ENCODE peak calls at places on chromosomes 6 and 20, in seven cellular contexts. J, G, H, Z, F, Y and A are unnamed samples.
A peak's percentile ranks its signal among the peaks of the same experiment; 100 is the strongest.

GRCh38 chr6:124963416-124964083 is 1.3 kb downstream of the RNF217 start:
- DNase-seq in F (no peak), Z (no peak), Y (no peak), G (no peak), H (peak; percentile 64), J (peak; percentile 52), A (no peak)

GRCh38 chr20:47854687-47855212 is 69.5 kb upstream of the SULF2 start:
- DNase-seq in G (peak; percentile 32), Y (no peak), F (peak; percentile 67), Z (no peak), J (peak; percentile 82), H (peak; percentile 43), A (peak; percentile 41)

GRCh38 chr6:37584654-37585522 is 85.2 kb upstream of the CCDC167 start:
- DNase-seq in Z (no peak), Y (no peak), G (no peak), H (no peak), F (no peak), J (no peak), A (no peak)

GRCh38 chr6:44735631-44735963 is 348.1 kb downstream of the CDC5L start:
- DNase-seq in H (peak; percentile 72), J (no peak), G (no peak), Z (no peak), F (no peak), Y (no peak), A (no peak)

GRCh38 chr6:106163446-106163965 is 77.4 kb downstream of the PRDM1 start:
- DNase-seq in H (peak; percentile 76), F (peak; percentile 18), J (peak; percentile 50), Z (peak; percentile 84), G (peak; percentile 28), Y (no peak), A (no peak)

GRCh38 chr6:2020909-2021308 is 224.5 kb downstream of the GMDS start:
- DNase-seq in G (no peak), Y (no peak), Z (no peak), F (no peak), J (peak; percentile 51), H (peak; percentile 79), A (no peak)

GRCh38 chr20:35821807-35822242 is 50.0 kb downstream of the PHF20 start:
- DNase-seq in G (no peak), H (peak; percentile 82), J (no peak), Y (no peak), Z (no peak), F (no peak), A (no peak)

GRCh38 chr6:170445984-170446383 is 107.1 kb downstream of the PSMB1 start:
- DNase-seq in Z (peak; percentile 7), H (no peak), F (no peak), Y (no peak), J (no peak), G (no peak), A (no peak)

GRCh38 chr6:149363154-149363553 is 36.9 kb upstream of the SUMO4 start:
- DNase-seq in H (no peak), Z (no peak), G (no peak), Y (no peak), J (peak; percentile 51), F (no peak), A (no peak)

GRCh38 chr20:46084805-46085792 is 4.7 kb downstream of the NCOA5 start:
- DNase-seq in Y (no peak), F (no peak), Z (no peak), J (no peak), H (peak; percentile 43), G (no peak), A (no peak)

GRCh38 chr6:89667872-89668556 is 29.5 kb upstream of the LYRM2 start:
- DNase-seq in Y (no peak), G (no peak), F (no peak), Z (no peak), H (peak; percentile 45), J (peak; percentile 82), A (no peak)

GRCh38 chr20:64082821-64083379 is 1.3 kb downstream of the LKAAEAR1 start:
- DNase-seq in Z (no peak), J (no peak), H (no peak), F (no peak), G (no peak), Y (no peak), A (no peak)

GRCh38 chr6:31308845-31309175 is 36.9 kb upstream of the HLA-C start:
- DNase-seq in Z (no peak), F (peak; percentile 25), H (no peak), Y (no peak), G (no peak), J (no peak), A (no peak)

GRCh38 chr20:48637461-48637860 is 190.3 kb downstream of the PREX1 start:
- DNase-seq in F (no peak), H (no peak), J (no peak), Y (no peak), G (no peak), Z (no peak), A (no peak)

GRCh38 chr20:5513975-5514516 is 197.3 kb upstream of the PROKR2 start:
- DNase-seq in G (peak; percentile 32), H (peak; percentile 16), J (no peak), F (no peak), Y (no peak), Z (no peak), A (no peak)

GRCh38 chr6:37691904-37692806 is 5.5 kb downstream of the MDGA1 start:
- DNase-seq in J (peak; percentile 85), Z (peak; percentile 94), G (peak; percentile 78), F (peak; percentile 85), H (peak; percentile 55), Y (no peak), A (peak; percentile 90)

GRCh38 chr6:137518584-137518983 is 24.4 kb upstream of the OLIG3 start:
- DNase-seq in F (no peak), Y (no peak), J (peak; percentile 50), Z (no peak), G (no peak), H (no peak), A (no peak)

GRCh38 chr20:40860487-40860902 is 168.1 kb upstream of the TOP1 start:
- DNase-seq in F (no peak), H (peak; percentile 58), Z (no peak), Y (no peak), G (no peak), J (no peak), A (no peak)

GRCh38 chr20:17992224-17992637 is 23.4 kb downstream of the MGME1 start:
- DNase-seq in Z (no peak), H (no peak), J (no peak), G (no peak), F (no peak), Y (no peak), A (no peak)

GRCh38 chr6:4895971-4896370 is 107.9 kb downstream of the RPP40 start:
- DNase-seq in G (no peak), H (no peak), J (no peak), F (no peak), Y (no peak), Z (no peak), A (no peak)

GRCh38 chr6:4899249-4899648 is 104.6 kb downstream of the RPP40 start:
- DNase-seq in G (no peak), F (no peak), H (no peak), Y (no peak), Z (no peak), J (no peak), A (no peak)

GRCh38 chr6:4894049-4894448 is 109.8 kb downstream of the RPP40 start:
- DNase-seq in H (no peak), Z (no peak), G (no peak), F (no peak), J (no peak), Y (no peak), A (no peak)

GRCh38 chr6:4892785-4893485 is 110.9 kb downstream of the RPP40 start:
- DNase-seq in F (no peak), Y (no peak), H (no peak), G (no peak), Z (no peak), J (no peak), A (no peak)

DNA sequence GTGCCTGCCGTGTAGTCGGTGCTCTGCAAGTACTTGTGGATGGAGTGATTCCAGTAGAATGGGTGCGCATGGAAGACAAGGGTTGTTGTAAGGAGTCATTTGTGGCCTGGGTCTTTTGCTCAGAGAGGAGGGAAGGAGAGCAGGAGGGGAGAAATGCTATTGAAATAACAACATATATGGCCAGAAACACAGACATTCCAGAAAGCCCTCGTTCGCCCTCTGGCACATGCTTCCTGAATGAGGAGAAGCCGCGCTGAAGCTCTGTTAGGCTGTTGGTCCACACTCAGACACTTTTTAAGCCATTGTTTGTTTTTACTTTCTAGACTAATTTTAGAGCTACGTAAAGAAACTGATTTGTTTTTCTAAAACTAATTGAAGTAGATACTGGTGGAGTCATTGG is 107.4 kb downstream of the RPP40 start:
- DNase-seq in G (no peak), F (no peak), J (no peak), Y (no peak), H (no peak), Z (no peak), A (no peak)
- TF ChIP-seq CTCF in G (no peak), F (no peak), J (no peak), Y (no peak), H (no peak), Z (no peak), A (no peak)

GRCh38 chr6:113461153-113461897 is 395.8 kb upstream of the MARCKS start:
- DNase-seq in H (no peak), Z (no peak), G (no peak), J (peak; percentile 35), F (no peak), Y (no peak), A (no peak)
- TF ChIP-seq CTCF in H (no peak), Z (no peak), G (no peak), J (peak; percentile 44), F (no peak), Y (no peak), A (peak; percentile 50)

DNA sequence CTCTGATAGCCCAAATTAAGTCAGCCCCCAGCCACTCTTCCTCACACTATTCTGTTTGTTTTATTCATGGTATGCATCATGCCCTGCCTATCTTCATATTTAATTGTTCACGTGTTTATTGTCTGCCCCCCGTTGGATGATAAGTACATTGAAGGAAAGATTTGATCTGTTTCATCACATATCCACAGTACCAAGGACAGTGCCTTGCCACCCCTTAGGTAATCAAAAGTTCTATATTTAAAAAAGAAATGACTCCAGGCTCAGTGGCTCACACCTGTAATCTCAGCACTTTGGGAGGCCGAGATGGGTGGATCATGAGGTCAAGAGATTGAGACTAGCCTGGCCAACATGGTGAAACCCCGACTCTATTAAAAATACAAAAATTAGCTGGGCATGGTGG is 10.2 kb upstream of the RIN2 start:
- DNase-seq in Y (no peak), Z (no peak), F (no peak), G (no peak), J (no peak), H (no peak), A (no peak)
- TF ChIP-seq CTCF in Y (no peak), Z (no peak), F (no peak), G (no peak), J (no peak), H (no peak), A (no peak)

DNA sequence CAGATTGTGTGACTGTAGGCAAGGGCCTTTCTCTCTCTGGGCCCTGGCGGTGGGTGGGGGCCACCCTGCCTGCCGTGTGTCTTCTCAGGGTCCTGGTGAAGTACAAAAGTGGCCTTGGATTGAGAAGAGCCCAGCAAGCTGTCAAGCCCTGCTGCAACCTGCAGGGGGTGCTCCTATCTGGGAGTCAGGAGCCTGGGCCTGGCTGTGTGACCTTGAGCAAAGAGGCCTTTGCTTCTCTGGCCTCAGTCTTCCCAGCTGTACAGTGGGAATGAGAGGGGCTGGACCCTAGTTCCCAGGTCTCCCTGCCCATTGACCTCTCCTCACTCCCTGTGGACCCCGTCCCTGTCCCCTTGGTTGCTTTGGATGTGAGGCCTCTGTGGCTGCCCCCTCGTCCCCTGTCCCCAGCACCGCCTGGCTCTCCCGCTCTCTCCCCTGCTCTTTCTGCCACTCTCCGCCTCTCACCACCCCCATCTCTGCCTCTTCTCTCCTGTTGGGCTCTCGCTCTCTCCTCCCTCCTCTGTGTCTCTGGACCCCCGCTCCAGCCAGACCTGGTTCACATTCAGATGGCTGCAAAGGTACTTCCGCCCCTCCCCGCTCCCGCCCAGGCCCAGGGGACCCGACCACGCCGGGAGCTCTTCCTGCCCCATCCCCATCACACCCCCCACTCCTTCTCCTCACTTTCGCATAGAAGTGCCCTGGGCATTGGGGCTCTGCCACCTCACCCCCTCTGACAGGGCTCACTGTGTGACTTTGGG is 46.7 kb downstream of the SRC start:
- DNase-seq in H (no peak), G (no peak), F (no peak), J (peak; percentile 75), Y (no peak), Z (peak; percentile 51), A (no peak)
- TF ChIP-seq CTCF in H (peak; percentile 46), G (no peak), F (no peak), J (peak; percentile 76), Y (peak; percentile 12), Z (peak; percentile 42), A (peak; percentile 47)